ENCODE peak calls at places on chromosomes 12 and 14, in seven cellular contexts. V is HepG2, L is HCT116, M is K562, W is Panc1, S is GM12878, A is H1. H is an unnamed sample.

GRCh38 chr14:28875937-28876910 is 109.6 kb downstream of the FOXG1 start:
- DNase-seq in V (no peak), L (no peak), M (no peak), W (no peak), S (no peak), A (no peak), H (no peak)

GRCh38 chr12:124994435-124994975 is 1.1 kb downstream of the BRI3BP start:
- DNase-seq in V (no peak), L (no peak), M (peak; percentile 27), W (no peak), S (no peak), A (no peak), H (no peak)

GRCh38 chr14:51860836-51861583 is 598 bp downstream of the GNG2 start:
- DNase-seq in V (no peak), L (no peak), M (no peak), W (no peak), S (no peak), A (no peak), H (peak; percentile 50)

GRCh38 chr14:75440733-75441474 is 13.1 kb downstream of the JDP2 start:
- DNase-seq in V (no peak), L (no peak), M (no peak), W (no peak), S (no peak), A (no peak), H (no peak)

GRCh38 chr14:71855399-71856036 is 76.7 kb upstream of the RGS6 start:
- DNase-seq in V (peak; percentile 49), L (peak; percentile 46), M (peak; percentile 50), W (peak; percentile 1), S (peak; percentile 31), A (peak; percentile 43), H (peak; percentile 65)

GRCh38 chr12:32466986-32467711 is 67.8 kb downstream of the FGD4 start:
- DNase-seq in V (no peak), L (no peak), M (no peak), W (no peak), S (no peak), A (no peak), H (no peak)

GRCh38 chr14:51869426-51870113 is 9.2 kb downstream of the GNG2 start:
- DNase-seq in V (no peak), L (no peak), M (no peak), W (no peak), S (no peak), A (no peak), H (no peak)

GRCh38 chr12:14635776-14636175 is 60.6 kb downstream of the GUCY2C start:
- DNase-seq in V (no peak), L (no peak), M (no peak), W (no peak), S (no peak), A (no peak), H (no peak)

GRCh38 chr14:100307215-100308111 is 1.2 kb upstream of the SLC25A29 start:
- DNase-seq in V (no peak), L (no peak), M (no peak), W (no peak), S (no peak), A (no peak), H (peak; percentile 78)

GRCh38 chr14:55980970-55981369 is 137.2 kb upstream of the PELI2 start:
- DNase-seq in V (no peak), L (no peak), M (no peak), W (no peak), S (no peak), A (no peak), H (no peak)

GRCh38 chr14:87847216-87847615 is 145.8 kb downstream of the GALC start:
- DNase-seq in V (no peak), L (no peak), M (no peak), W (no peak), S (no peak), A (no peak), H (no peak)

GRCh38 chr12:92702754-92703679 is at the start of gene PLEKHG7:
- DNase-seq in V (peak; percentile 47), L (no peak), M (no peak), W (no peak), S (peak; percentile 80), A (no peak), H (no peak)

GRCh38 chr12:12723147-12723680 is 6.0 kb downstream of the CDKN1B start:
- DNase-seq in V (no peak), L (no peak), M (no peak), W (no peak), S (no peak), A (no peak), H (no peak)

GRCh38 chr12:27549801-27550652 is 26.0 kb downstream of the PPFIBP1 start:
- DNase-seq in V (peak; percentile 99), L (peak; percentile 94), M (peak; percentile 22), W (peak; percentile 93), S (no peak), A (no peak), H (no peak)

GRCh38 chr14:94423465-94424056 is 29.0 kb downstream of the SERPINA11 start:
- DNase-seq in V (peak; percentile 80), L (peak; percentile 75), M (peak; percentile 25), W (peak; percentile 10), S (peak; percentile 24), A (peak; percentile 67), H (peak; percentile 41)

GRCh38 chr14:50816419-50817047 is 14.4 kb downstream of the NIN start:
- DNase-seq in V (peak; percentile 34), L (no peak), M (no peak), W (no peak), S (no peak), A (no peak), H (no peak)

GRCh38 chr12:6336079-6336858 is 5.6 kb downstream of the TNFRSF1A start:
- DNase-seq in V (peak; percentile 94), L (peak; percentile 96), M (peak; percentile 83), W (peak; percentile 93), S (no peak), A (peak; percentile 96), H (peak; percentile 74)

GRCh38 chr14:68771631-68772030 is 21.2 kb downstream of the ZFP36L1 start:
- DNase-seq in V (no peak), L (no peak), M (no peak), W (no peak), S (no peak), A (no peak), H (no peak)

GRCh38 chr12:3045989-3046388 is 31.2 kb upstream of the TSPAN9 start:
- DNase-seq in V (no peak), L (no peak), M (peak; percentile 5), W (no peak), S (no peak), A (no peak), H (no peak)

GRCh38 chr14:49194067-49194466 is 392.1 kb downstream of the RPS29 start:
- DNase-seq in V (no peak), L (no peak), M (no peak), W (no peak), S (no peak), A (no peak), H (no peak)

GRCh38 chr12:79046021-79046420 is 181.4 kb downstream of the SYT1 start:
- DNase-seq in V (no peak), L (no peak), M (no peak), W (no peak), S (no peak), A (no peak), H (no peak)

GRCh38 chr14:80926706-80927384 is 14.7 kb downstream of the CEP128 start:
- DNase-seq in V (no peak), L (no peak), M (no peak), W (no peak), S (no peak), A (no peak), H (no peak)

GRCh38 chr12:43795716-43796282 is 10.3 kb downstream of the TWF1 start:
- DNase-seq in V (peak; percentile 60), L (no peak), M (no peak), W (no peak), S (no peak), A (no peak), H (no peak)

GRCh38 chr12:43797561-43798217 is 8.4 kb downstream of the TWF1 start:
- DNase-seq in V (no peak), L (no peak), M (no peak), W (no peak), S (no peak), A (no peak), H (no peak)
- TF ChIP-seq SIN3A in V (no peak), L (no peak), M (no peak), W (no peak), S (no peak), A (no peak), H (no peak)

GRCh38 chr12:15834575-15834974 is 45.4 kb upstream of the EPS8 start:
- DNase-seq in V (no peak), L (no peak), M (no peak), W (no peak), S (no peak), A (no peak), H (no peak)
- TF ChIP-seq SIN3A in V (no peak), L (no peak), M (no peak), W (no peak), S (no peak), A (no peak), H (no peak)

GRCh38 chr12:54138219-54138618 is 50.6 kb downstream of the SMUG1 start:
- DNase-seq in V (no peak), L (no peak), M (no peak), W (no peak), S (no peak), A (no peak), H (no peak)
- TF ChIP-seq SIN3A in V (no peak), L (no peak), M (no peak), W (no peak), S (no peak), A (no peak), H (no peak)

DNA sequence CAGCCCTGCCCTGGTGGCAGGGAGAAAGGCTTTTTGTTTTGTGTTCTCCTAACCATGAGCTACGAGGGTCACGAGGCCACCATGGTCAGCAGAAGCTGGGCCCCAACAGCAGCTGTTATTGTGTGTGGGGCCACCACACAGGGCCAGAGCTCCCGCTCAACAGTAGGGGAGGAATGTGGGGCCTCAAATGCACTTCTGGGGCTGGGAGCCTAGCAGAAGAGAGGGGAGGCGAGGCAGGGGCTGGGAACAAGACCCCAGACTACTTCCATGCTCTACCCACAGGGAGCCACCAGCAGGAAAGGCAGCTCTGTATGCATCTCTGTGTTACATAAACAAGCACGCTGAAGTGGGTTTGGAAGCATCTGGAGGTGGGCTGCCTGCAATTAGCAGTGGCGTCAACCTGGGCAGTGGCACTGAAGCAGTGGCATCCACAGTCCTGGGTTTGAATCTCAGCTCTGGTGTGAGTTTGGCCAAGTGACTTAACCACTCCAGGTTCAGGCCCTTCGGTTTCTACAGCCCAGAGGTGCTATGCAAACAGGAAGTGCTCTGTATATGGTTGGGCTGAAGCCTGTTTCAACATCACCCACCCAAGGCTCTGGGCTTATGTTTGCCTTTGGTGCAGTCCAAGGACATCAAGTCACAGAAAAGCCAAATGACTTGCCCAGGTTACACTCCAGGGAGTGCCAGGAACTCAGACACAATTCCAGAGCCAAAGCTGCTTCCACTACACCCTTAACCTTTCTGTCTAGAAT is 16.2 kb downstream of the GLTP start:
- DNase-seq in V (peak; percentile 97), L (no peak), M (no peak), W (no peak), S (no peak), A (no peak), H (no peak)
- TF ChIP-seq SIN3A in V (no peak), L (no peak), M (no peak), W (no peak), S (no peak), A (no peak), H (no peak)

GRCh38 chr12:75592086-75592485 is 80.7 kb upstream of the KRR1 start:
- DNase-seq in V (no peak), L (no peak), M (no peak), W (no peak), S (no peak), A (no peak), H (no peak)
- TF ChIP-seq SIN3A in V (no peak), L (no peak), M (no peak), W (no peak), S (no peak), A (no peak), H (no peak)

H was measured in SK-N-SH.